ENCODE peak calls at places on chromosomes 5 and 9, in six cellular contexts. V is effector memory CD8-positive, alpha-beta T cell; Y is stimulated activated naive B cell treated with anti-CD40 and anti-IgM and Interleukin-4, amounts not matched to agents 10 μg/mL and 1 μg/mL and 100 μg/mL, for 72 hours; J is activated CD8-positive, alpha-beta T cell treated with anti-CD3 and anti-CD28 coated beads for 36 hours; S is activated naive CD8-positive, alpha-beta T cell treated with anti-CD3 and anti-CD28 coated beads, Interleukin-2, amount 50 U/mL, for 24 hours; W is activated CD4-positive, alpha-beta T cell treated with anti-CD3 and anti-CD28 coated beads for 36 hours. B is an unnamed sample.

GRCh38 chr9:33044677-33045282 is 19.7 kb downstream of the DNAJA1 start:
- ATAC-seq in Y (peak), V (no peak), W (no peak), S (no peak), J (no peak), B (no peak)

GRCh38 chr5:142826741-142827492 is 56.7 kb downstream of the ARHGAP26 start:
- ATAC-seq in J (peak), V (peak), W (peak), S (peak), Y (peak), B (peak)

GRCh38 chr9:130128251-130128650 is 44.0 kb upstream of the NCS1 start:
- ATAC-seq in S (peak), V (peak), J (peak), Y (peak), W (peak), B (peak)

GRCh38 chr5:149796025-149796424 is 65.9 kb downstream of the PPARGC1B start:
- ATAC-seq in J (no peak), Y (no peak), V (no peak), W (no peak), S (no peak), B (no peak)

GRCh38 chr9:130912932-130913598 is 16.5 kb upstream of the QRFP start:
- ATAC-seq in W (no peak), Y (peak), J (no peak), S (no peak), V (no peak), B (no peak)

GRCh38 chr5:82639393-82640144 is 361.4 kb upstream of the RPS23 start:
- ATAC-seq in V (no peak), J (no peak), S (no peak), Y (no peak), W (no peak), B (no peak)

GRCh38 chr9:394347-395052 is 179.8 kb downstream of the DOCK8 start:
- ATAC-seq in V (no peak), J (no peak), S (no peak), W (no peak), Y (no peak), B (no peak)

GRCh38 chr5:114055318-114055788 is 306.5 kb upstream of the KCNN2 start:
- ATAC-seq in V (no peak), J (no peak), Y (no peak), W (no peak), S (no peak), B (no peak)

GRCh38 chr9:70085241-70085640 is 41.6 kb downstream of the MAMDC2 start:
- ATAC-seq in S (no peak), Y (no peak), V (no peak), W (no peak), J (no peak), B (no peak)

GRCh38 chr5:137896560-137896959 is 7.3 kb downstream of the PKD2L2 start:
- ATAC-seq in S (no peak), J (no peak), W (no peak), Y (peak), V (no peak), B (no peak)

GRCh38 chr5:5886812-5887486 is 464.5 kb downstream of the ICE1 start:
- ATAC-seq in V (no peak), J (peak), S (peak), Y (peak), W (peak), B (peak)

GRCh38 chr9:70490478-70490877 is 76.0 kb upstream of the KLF9 start:
- ATAC-seq in S (no peak), J (peak), Y (no peak), W (peak), V (no peak), B (no peak)

GRCh38 chr5:122219767-122220166 is 90.4 kb downstream of the ZNF474 start:
- ATAC-seq in J (no peak), W (no peak), V (no peak), Y (no peak), S (no peak), B (no peak)

GRCh38 chr9:71858102-71858798 is 52.7 kb downstream of the ABHD17B start:
- ATAC-seq in Y (no peak), V (no peak), W (no peak), J (no peak), S (no peak), B (no peak)

GRCh38 chr9:89484475-89485404 is 13.2 kb downstream of the SEMA4D start:
- ATAC-seq in J (no peak), S (peak), V (no peak), Y (peak), W (peak), B (peak)

GRCh38 chr9:83620841-83621636 is 1.9 kb upstream of the IDNK start:
- ATAC-seq in Y (peak), S (no peak), W (peak), J (peak), V (peak), B (no peak)

GRCh38 chr5:96113170-96113939 is 151.7 kb upstream of the ELL2 start:
- ATAC-seq in V (no peak), S (peak), Y (no peak), J (peak), W (peak), B (no peak)

GRCh38 chr5:131250749-131251148 is 13.1 kb upstream of the CDC42SE2 start:
- ATAC-seq in S (no peak), J (no peak), V (no peak), Y (no peak), W (no peak), B (no peak)

GRCh38 chr5:65874241-65874640 is 52.1 kb upstream of the ERBIN start:
- ATAC-seq in Y (no peak), V (no peak), W (no peak), J (no peak), S (no peak), B (no peak)

GRCh38 chr5:88245893-88246244 is 22.8 kb downstream of the TMEM161B start:
- ATAC-seq in Y (no peak), V (no peak), S (no peak), W (no peak), J (no peak), B (no peak)

GRCh38 chr9:110089681-110090370 is 118.1 kb downstream of the C9orf152 start:
- ATAC-seq in V (no peak), S (no peak), Y (no peak), W (no peak), J (no peak), B (no peak)

GRCh38 chr9:101893661-101894646 is 155.5 kb upstream of the GRIN3A start:
- ATAC-seq in Y (no peak), J (no peak), S (no peak), W (no peak), V (no peak), B (no peak)

GRCh38 chr5:41433552-41434181 is 76.7 kb downstream of the PLCXD3 start:
- ATAC-seq in S (no peak), V (no peak), Y (no peak), W (no peak), J (no peak), B (no peak)

GRCh38 chr5:74360535-74361210 is 279.9 kb downstream of the ENC1 start:
- ATAC-seq in V (no peak), Y (no peak), W (no peak), J (no peak), S (no peak), B (no peak)

GRCh38 chr5:135030691-135031145 is 3.3 kb downstream of the PITX1 start:
- ATAC-seq in V (no peak), J (no peak), S (no peak), Y (peak), W (no peak), B (no peak)

GRCh38 chr9:74431467-74431866 is 65.7 kb upstream of the RORB start:
- ATAC-seq in W (no peak), V (no peak), S (no peak), Y (no peak), J (no peak), B (no peak)

GRCh38 chr9:5843450-5844249 is 10.7 kb upstream of the ERMP1 start:
- ATAC-seq in V (no peak), S (no peak), Y (no peak), J (no peak), W (no peak), B (no peak)

B was measured in stimulated activated memory B cell treated with anti-CD40 and anti-IgM and Interleukin-4, amounts not matched to agents 10 μg/mL and 1 μg/mL and 100 μg/mL, for 72 hours.